ENCODE peak calls at places on chromosomes 12 and 14, in ten cellular contexts. O is fibroblast of gingiva; D is left ventricle myocardium inferior; X is GM19239; V is progenitor cell of endocrine pancreas; B is HEK293T; P is renal cortical epithelial cell; N is activated naive CD8-positive, alpha-beta T cell treated with anti-CD3 and anti-CD28 coated beads for 36 hours; U is effector CD4-positive, alpha-beta T cell; Z is Right ventricle myocardium superior. H is an unnamed sample.
A peak's percentile ranks its signal among the peaks of the same experiment; 100 is the strongest.

GRCh38 chr12:18782827-18783226 is 44.9 kb downstream of the CAPZA3 start:
- DNase-seq in D (no peak), Z (no peak), B (no peak), V (no peak), O (no peak), X (no peak), N (no peak), U (no peak), P (no peak), H (no peak)

GRCh38 chr14:61482348-61483206 is 161.2 kb downstream of the PRKCH start:
- DNase-seq in Z (no peak), B (no peak), P (no peak), O (no peak), X (no peak), V (no peak), N (no peak), D (no peak), U (no peak), H (no peak)

GRCh38 chr12:11853126-11853525 is 203.7 kb downstream of the ETV6 start:
- DNase-seq in P (no peak), D (no peak), B (no peak), N (no peak), Z (no peak), U (no peak), O (no peak), V (no peak), X (no peak), H (no peak)

GRCh38 chr12:124278389-124279101 is 16.3 kb upstream of the RFLNA start:
- DNase-seq in B (no peak), Z (no peak), U (no peak), O (no peak), P (no peak), D (no peak), V (peak; percentile 29), N (no peak), X (no peak), H (no peak)

GRCh38 chr14:89011727-89012271 is 187.3 kb downstream of the TTC8 start:
- DNase-seq in V (no peak), P (no peak), U (no peak), Z (no peak), D (no peak), N (no peak), B (no peak), X (no peak), O (no peak), H (no peak)

GRCh38 chr14:54637270-54637669 is 70.3 kb downstream of the SAMD4A start:
- DNase-seq in O (no peak), V (no peak), B (no peak), Z (no peak), X (no peak), U (no peak), P (no peak), D (no peak), N (no peak), H (no peak)

GRCh38 chr14:100740931-100741330 is 14.2 kb downstream of the DLK1 start:
- DNase-seq in B (no peak), U (no peak), X (no peak), N (no peak), D (no peak), P (no peak), O (no peak), Z (no peak), V (no peak), H (no peak)

GRCh38 chr12:19994970-19995369 is 373.4 kb upstream of the PDE3A start:
- DNase-seq in N (no peak), B (no peak), X (no peak), D (no peak), Z (no peak), U (no peak), O (no peak), V (no peak), P (no peak), H (no peak)

GRCh38 chr12:83389237-83389996 is 702.7 kb downstream of the TMTC2 start:
- DNase-seq in U (no peak), D (no peak), B (peak; percentile 24), V (no peak), O (no peak), N (no peak), P (no peak), X (no peak), Z (no peak), H (no peak)

GRCh38 chr14:22333408-22334274 is 255.4 kb downstream of the DAD1 start:
- DNase-seq in U (no peak), D (no peak), Z (no peak), V (no peak), N (no peak), B (no peak), X (no peak), O (peak; percentile 19), P (peak; percentile 98), H (peak; percentile 8)

GRCh38 chr14:36383674-36384421 is 63.4 kb upstream of the MBIP start:
- DNase-seq in O (peak; percentile 27), X (no peak), B (no peak), N (no peak), Z (peak; percentile 70), U (no peak), D (peak; percentile 51), V (no peak), P (no peak), H (no peak)

GRCh38 chr14:95523818-95524448 is 7.5 kb upstream of the SYNE3 start:
- DNase-seq in V (no peak), O (peak; percentile 61), Z (no peak), U (no peak), P (no peak), N (peak; percentile 67), B (no peak), X (no peak), D (no peak), H (no peak)

GRCh38 chr14:102984336-102985102 is 62.1 kb downstream of the AMN start:
- DNase-seq in N (no peak), X (no peak), D (no peak), O (no peak), V (no peak), U (no peak), P (no peak), Z (no peak), B (no peak), H (no peak)

GRCh38 chr12:112705037-112705632 is 86.4 kb upstream of the RPH3A start:
- DNase-seq in D (no peak), P (no peak), Z (no peak), V (no peak), O (no peak), X (no peak), N (no peak), U (no peak), B (no peak), H (no peak)

GRCh38 chr14:100981808-100982207 is 78.3 kb upstream of the RTL1 start:
- DNase-seq in Z (no peak), X (no peak), U (no peak), N (no peak), P (peak; percentile 42), V (no peak), D (no peak), B (no peak), O (no peak), H (no peak)

GRCh38 chr12:52382854-52383253 is 2.6 kb downstream of the KRT84 start:
- DNase-seq in U (no peak), N (no peak), Z (no peak), O (no peak), X (no peak), D (no peak), B (no peak), P (no peak), V (no peak), H (no peak)

H was measured in GM04504.